ENCODE peak calls at places on chromosomes 11 and 22, in six cellular contexts. B is Panc1, I is K562, A is HepG2, S is HCT116, G is GM12878. V is an unnamed sample.

GRCh38 chr22:48500481-48501230 is 1327.0 kb downstream of the BRD1 start:
- DNase-seq in B (no peak), I (no peak), A (no peak), S (no peak), G (no peak), V (no peak)

GRCh38 chr11:85132839-85133238 is 494.3 kb downstream of the DLG2 start:
- DNase-seq in B (no peak), I (no peak), A (no peak), S (no peak), G (no peak), V (no peak)

GRCh38 chr22:48961705-48962104 is 866.0 kb downstream of the BRD1 start:
- DNase-seq in B (no peak), I (no peak), A (no peak), S (no peak), G (no peak), V (peak)

GRCh38 chr22:47047321-47048122 is 285.1 kb downstream of the TBC1D22A start:
- DNase-seq in B (no peak), I (no peak), A (no peak), S (no peak), G (no peak), V (no peak)

GRCh38 chr11:126607374-126607773 is 251.9 kb downstream of the ST3GAL4 start:
- DNase-seq in B (peak), I (peak), A (peak), S (peak), G (no peak), V (peak)

GRCh38 chr11:6588018-6588417 is 15.4 kb downstream of the RRP8 start:
- DNase-seq in B (no peak), I (no peak), A (no peak), S (no peak), G (no peak), V (no peak)

GRCh38 chr11:116421529-116422185 is 351.1 kb downstream of the BUD13 start:
- DNase-seq in B (no peak), I (no peak), A (no peak), S (no peak), G (no peak), V (no peak)

GRCh38 chr11:2980168-2980840 is 11.8 kb downstream of the NAP1L4 start:
- DNase-seq in B (no peak), I (no peak), A (no peak), S (no peak), G (no peak), V (no peak)

GRCh38 chr11:77100166-77101042 is 2.2 kb upstream of the OMP start:
- DNase-seq in B (no peak), I (no peak), A (no peak), S (no peak), G (no peak), V (no peak)

GRCh38 chr22:48105254-48105653 is 1342.8 kb downstream of the TBC1D22A start:
- DNase-seq in B (no peak), I (no peak), A (no peak), S (no peak), G (no peak), V (no peak)

GRCh38 chr11:118194835-118195627 is 18.6 kb upstream of the SCN2B start:
- DNase-seq in B (no peak), I (no peak), A (peak), S (no peak), G (no peak), V (no peak)

GRCh38 chr11:112613051-112613972 is 347.9 kb upstream of the NCAM1 start:
- DNase-seq in B (no peak), I (no peak), A (peak), S (peak), G (no peak), V (no peak)

GRCh38 chr11:24587655-24588054 is 90.8 kb downstream of the LUZP2 start:
- DNase-seq in B (no peak), I (no peak), A (no peak), S (no peak), G (no peak), V (no peak)

GRCh38 chr11:1777737-1778136 is 14.0 kb upstream of the CTSD start:
- DNase-seq in B (no peak), I (no peak), A (no peak), S (no peak), G (no peak), V (no peak)

GRCh38 chr11:134637091-134638015 is 225.3 kb upstream of the B3GAT1 start:
- DNase-seq in B (no peak), I (no peak), A (no peak), S (no peak), G (no peak), V (no peak)

GRCh38 chr11:81342956-81343355 is 1390.7 kb downstream of the FAM181B start:
- DNase-seq in B (no peak), I (no peak), A (no peak), S (no peak), G (no peak), V (no peak)

GRCh38 chr11:2590951-2591754 is 108.6 kb downstream of the KCNQ1OT1 start:
- DNase-seq in B (no peak), I (peak), A (no peak), S (no peak), G (no peak), V (no peak)

GRCh38 chr11:125164422-125165110 is at the start of gene PKNOX2:
- DNase-seq in B (no peak), I (peak), A (peak), S (peak), G (no peak), V (peak)

GRCh38 chr22:48476599-48476998 is 1351.1 kb downstream of the BRD1 start:
- DNase-seq in B (no peak), I (no peak), A (no peak), S (no peak), G (no peak), V (no peak)

GRCh38 chr22:47597041-47597440 is 834.6 kb downstream of the TBC1D22A start:
- DNase-seq in B (no peak), I (no peak), A (no peak), S (no peak), G (no peak), V (no peak)

GRCh38 chr11:115501895-115502589 is 2.2 kb downstream of the CADM1 start:
- DNase-seq in B (no peak), I (no peak), A (peak), S (no peak), G (peak), V (no peak)

GRCh38 chr11:110173775-110174644 is 80.8 kb downstream of the ZC3H12C start:
- DNase-seq in B (no peak), I (peak), A (peak), S (peak), G (peak), V (peak)

GRCh38 chr22:49352361-49353169 is 475.1 kb downstream of the BRD1 start:
- DNase-seq in B (no peak), I (no peak), A (no peak), S (no peak), G (no peak), V (no peak)

GRCh38 chr11:95829580-95830259 is 39.4 kb downstream of the CEP57 start:
- DNase-seq in B (no peak), I (no peak), A (no peak), S (no peak), G (no peak), V (no peak)

GRCh38 chr11:3913921-3914320 is 58.5 kb downstream of the STIM1 start:
- DNase-seq in B (no peak), I (no peak), A (peak), S (no peak), G (no peak), V (no peak)

GRCh38 chr11:78138694-78139421 is 568 bp downstream of the ALG8 start:
- DNase-seq in B (no peak), I (peak), A (no peak), S (peak), G (peak), V (no peak)

GRCh38 chr22:44571566-44572413 is 73.8 kb upstream of the RTL6 start:
- DNase-seq in B (no peak), I (no peak), A (no peak), S (no peak), G (no peak), V (no peak)

GRCh38 chr11:112366777-112367176 is 106.1 kb upstream of the PLET1 start:
- DNase-seq in B (no peak), I (no peak), A (no peak), S (no peak), G (no peak), V (no peak)

GRCh38 chr11:7196396-7197146 is 55.1 kb upstream of the SYT9 start:
- DNase-seq in B (no peak), I (no peak), A (no peak), S (no peak), G (no peak), V (no peak)

GRCh38 chr11:29159552-29160465 is 857.0 kb downstream of the KCNA4 start:
- DNase-seq in B (peak), I (peak), A (peak), S (peak), G (no peak), V (peak)

GRCh38 chr11:70134490-70134889 is 56.4 kb downstream of the ANO1 start:
- DNase-seq in B (no peak), I (no peak), A (no peak), S (no peak), G (no peak), V (no peak)

GRCh38 chr11:70133771-70134170 is 55.7 kb downstream of the ANO1 start:
- DNase-seq in B (no peak), I (no peak), A (no peak), S (no peak), G (no peak), V (no peak)

GRCh38 chr11:70137383-70137782 is 59.3 kb downstream of the ANO1 start:
- DNase-seq in B (no peak), I (no peak), A (no peak), S (no peak), G (no peak), V (no peak)

GRCh38 chr11:70132641-70133040 is 54.5 kb downstream of the ANO1 start:
- DNase-seq in B (no peak), I (no peak), A (no peak), S (no peak), G (no peak), V (no peak)

GRCh38 chr11:70135142-70136132 is 57.3 kb downstream of the ANO1 start:
- DNase-seq in B (no peak), I (no peak), A (no peak), S (no peak), G (no peak), V (no peak)
- TF ChIP-seq SIN3A in B (no peak), I (no peak), A (no peak), S (no peak), G (no peak), V (no peak)

GRCh38 chr11:42806191-42806590 is 505.6 kb upstream of the API5 start:
- DNase-seq in B (no peak), I (no peak), A (no peak), S (no peak), G (no peak), V (no peak)
- TF ChIP-seq SIN3A in B (no peak), I (no peak), A (no peak), S (no peak), G (no peak), V (no peak)

GRCh38 chr11:15158351-15159015 is 43.8 kb downstream of the INSC start:
- DNase-seq in B (no peak), I (no peak), A (no peak), S (no peak), G (no peak), V (no peak)
- TF ChIP-seq SIN3A in B (no peak), I (no peak), A (no peak), S (no peak), G (no peak), V (no peak)

GRCh38 chr22:17828502-17829080 is 54.3 kb upstream of the BID start:
- DNase-seq in B (no peak), I (no peak), A (no peak), S (no peak), G (no peak), V (no peak)
- TF ChIP-seq SIN3A in B (no peak), I (no peak), A (no peak), S (no peak), G (no peak), V (no peak)

DNA sequence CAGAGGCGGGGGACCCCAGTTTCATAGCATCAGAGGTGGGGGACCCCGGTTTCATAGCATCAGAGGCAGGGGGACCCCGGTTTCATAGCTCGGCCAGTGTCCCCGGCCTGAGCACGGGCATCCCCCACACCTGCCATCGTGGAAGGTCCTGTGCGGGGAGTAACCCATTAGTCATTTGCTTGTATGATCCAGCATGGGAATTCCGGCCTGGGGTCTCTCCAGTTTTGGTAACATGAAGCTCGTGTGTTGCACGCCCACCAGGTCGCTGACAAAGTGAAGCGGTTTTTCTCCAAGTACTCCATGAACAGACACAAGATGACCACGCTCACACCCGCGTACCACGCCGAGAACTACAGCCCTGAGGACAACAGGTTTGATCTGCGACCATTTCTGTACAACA is 29.0 kb upstream of the KRTAP5-7 start:
- DNase-seq in B (no peak), I (no peak), A (no peak), S (no peak), G (no peak), V (no peak)
- TF ChIP-seq SIN3A in B (no peak), I (no peak), A (no peak), S (no peak), G (no peak), V (no peak)

GRCh38 chr11:70078095-70078795 is at the start of gene ANO1:
- DNase-seq in B (no peak), I (peak), A (no peak), S (no peak), G (no peak), V (peak)
- TF ChIP-seq SIN3A in B (no peak), I (no peak), A (no peak), S (no peak), G (no peak), V (no peak)

GRCh38 chr22:37428649-37429586 is 1.6 kb upstream of the ELFN2 start:
- DNase-seq in B (peak), I (peak), A (peak), S (peak), G (no peak), V (peak)
- TF ChIP-seq SIN3A in B (no peak), I (no peak), A (no peak), S (no peak), G (no peak), V (no peak)